ENCODE peak calls at places on chromosomes 16 and 17, in seven cellular contexts. F, D, R, Z, V, G and C are unnamed samples.

GRCh38 chr16:21685034-21685455 is 21.3 kb downstream of the OTOA start:
- DNase-seq in F (peak; percentile 47), D (no peak), R (no peak), Z (no peak), V (no peak), G (no peak), C (no peak)

GRCh38 chr17:79415365-79415764 is 195.5 kb downstream of the RBFOX3 start:
- DNase-seq in F (no peak), D (no peak), R (no peak), Z (no peak), V (no peak), G (no peak), C (no peak)

GRCh38 chr16:80883159-80883642 is 78.8 kb upstream of the CDYL2 start:
- DNase-seq in F (no peak), D (no peak), R (no peak), Z (no peak), V (no peak), G (no peak), C (no peak)

GRCh38 chr16:5560084-5560483 is 462.5 kb upstream of the EEF2KMT start:
- DNase-seq in F (no peak), D (no peak), R (peak; percentile 5), Z (no peak), V (no peak), G (no peak), C (no peak)

GRCh38 chr17:53627511-53627910 is 195.2 kb upstream of the KIF2B start:
- DNase-seq in F (no peak), D (no peak), R (no peak), Z (peak; percentile 69), V (no peak), G (no peak), C (no peak)

GRCh38 chr16:1533443-1533951 is at the start of gene TMEM204:
- DNase-seq in F (no peak), D (no peak), R (peak; percentile 53), Z (peak; percentile 75), V (no peak), G (peak; percentile 47), C (peak; percentile 57)

GRCh38 chr17:82005701-82006348 is 16.9 kb downstream of the CENPX start:
- DNase-seq in F (no peak), D (no peak), R (no peak), Z (no peak), V (no peak), G (no peak), C (no peak)

GRCh38 chr16:2532494-2533141 is 1.4 kb upstream of the CEMP1 start:
- DNase-seq in F (peak; percentile 67), D (peak; percentile 53), R (peak; percentile 67), Z (peak; percentile 59), V (no peak), G (peak; percentile 54), C (peak; percentile 93)

GRCh38 chr17:51121620-51122472 is 1.2 kb upstream of the SPAG9 start:
- DNase-seq in F (peak; percentile 57), D (peak; percentile 45), R (peak; percentile 87), Z (peak; percentile 96), V (peak; percentile 56), G (peak; percentile 68), C (peak; percentile 98)

GRCh38 chr17:608911-609882 is 105.4 kb downstream of the VPS53 start:
- DNase-seq in F (no peak), D (no peak), R (no peak), Z (peak; percentile 62), V (no peak), G (no peak), C (no peak)

GRCh38 chr16:68664297-68664696 is 19.2 kb downstream of the CDH3 start:
- DNase-seq in F (no peak), D (no peak), R (no peak), Z (no peak), V (no peak), G (no peak), C (no peak)

GRCh38 chr17:72460711-72461110 is 339.9 kb downstream of the SOX9 start:
- DNase-seq in F (no peak), D (no peak), R (no peak), Z (no peak), V (no peak), G (no peak), C (no peak)

GRCh38 chr16:25481636-25482035 is 210.1 kb upstream of the HS3ST4 start:
- DNase-seq in F (no peak), D (no peak), R (no peak), Z (no peak), V (no peak), G (no peak), C (no peak)

GRCh38 chr16:77273-77806 is 685 bp upstream of the MPG start:
- DNase-seq in F (peak; percentile 61), D (no peak), R (peak; percentile 55), Z (peak; percentile 87), V (no peak), G (peak; percentile 29), C (no peak)

GRCh38 chr17:66540131-66540781 is 237.8 kb downstream of the PRKCA start:
- DNase-seq in F (no peak), D (peak; percentile 75), R (no peak), Z (peak; percentile 93), V (peak; percentile 62), G (no peak), C (no peak)

GRCh38 chr16:66036775-66037715 is 329.4 kb upstream of the CDH5 start:
- DNase-seq in F (no peak), D (no peak), R (no peak), Z (no peak), V (no peak), G (no peak), C (peak; percentile 77)

GRCh38 chr16:47460301-47460754 is 535 bp downstream of the ITFG1 start:
- DNase-seq in F (no peak), D (no peak), R (no peak), Z (peak; percentile 12), V (no peak), G (no peak), C (no peak)

GRCh38 chr17:38741853-38742421 is 6.2 kb downstream of the PCGF2 start:
- DNase-seq in F (no peak), D (no peak), R (no peak), Z (no peak), V (no peak), G (no peak), C (no peak)

GRCh38 chr17:17429222-17429621 is 47.6 kb upstream of the MED9 start:
- DNase-seq in F (no peak), D (no peak), R (no peak), Z (no peak), V (no peak), G (no peak), C (no peak)

GRCh38 chr17:1485748-1486376 is 6.6 kb downstream of the MYO1C start:
- DNase-seq in F (peak; percentile 69), D (no peak), R (peak; percentile 67), Z (peak; percentile 54), V (no peak), G (peak; percentile 52), C (peak; percentile 63)